ENCODE peak calls at places on chromosomes 16 and 17, in six cellular contexts. L is sigmoid colon, A is body of pancreas, N is HepG2, W is IMR-90, P is ovary. C is an unnamed sample.
A peak's percentile ranks its signal among the peaks of the same experiment; 100 is the strongest.

GRCh38 chr17:8552582-8553320 is 77.8 kb downstream of the MYH10 start:
- DNase-seq in L (no peak), A (no peak), N (no peak), W (peak; percentile 64), P (no peak), C (no peak)

GRCh38 chr16:48609453-48610023 is 442 bp downstream of the N4BP1 start:
- DNase-seq in L (peak; percentile 82), A (peak; percentile 73), N (no peak), W (peak; percentile 54), P (peak; percentile 85), C (peak; percentile 95)

GRCh38 chr17:68035131-68035522 is 408 bp upstream of the KPNA2 start:
- DNase-seq in L (peak; percentile 96), A (peak; percentile 96), N (no peak), W (no peak), P (peak; percentile 92), C (peak; percentile 97)

GRCh38 chr17:82924812-82925211 is 85.0 kb upstream of the ZNF750 start:
- DNase-seq in L (no peak), A (no peak), N (peak; percentile 27), W (no peak), P (no peak), C (peak; percentile 46)

GRCh38 chr17:7612294-7612640 is 2.4 kb downstream of the FXR2 start:
- DNase-seq in L (no peak), A (no peak), N (no peak), W (no peak), P (no peak), C (no peak)

GRCh38 chr16:303760-304505 is 21.0 kb downstream of the PDIA2 start:
- DNase-seq in L (no peak), A (no peak), N (no peak), W (no peak), P (no peak), C (peak; percentile 68)

GRCh38 chr17:73141411-73141810 is 23.4 kb upstream of the SSTR2 start:
- DNase-seq in L (no peak), A (peak; percentile 17), N (no peak), W (no peak), P (no peak), C (no peak)

GRCh38 chr17:51801626-51802025 is 356.9 kb downstream of the CA10 start:
- DNase-seq in L (no peak), A (no peak), N (no peak), W (no peak), P (no peak), C (no peak)

GRCh38 chr16:4384497-4384896 is 12.8 kb downstream of the VASN start:
- DNase-seq in L (no peak), A (no peak), N (no peak), W (peak; percentile 43), P (no peak), C (no peak)

GRCh38 chr16:35188288-35189155 is 1729.1 kb downstream of the TP53TG3F start:
- DNase-seq in L (no peak), A (no peak), N (peak; percentile 12), W (no peak), P (no peak), C (no peak)
- H3K9me3 ChIP-seq in L (no peaks in the 10 kb centered on the region), A (no peaks in the 10 kb centered on the region), N (peaks cover 59% of the 10 kb centered on the region), W (peaks cover 17% of the 10 kb centered on the region), P (no peaks in the 10 kb centered on the region), C (no peaks in the 10 kb centered on the region)

GRCh38 chr17:42023524-42024349 is 3.8 kb downstream of the NKIRAS2 start:
- DNase-seq in L (peak; percentile 72), A (peak; percentile 57), N (no peak), W (no peak), P (peak; percentile 34), C (peak; percentile 82)
- TF ChIP-seq POLR2A in L (no peak), A (no peak), N (no peak), W (no peak), P (no peak), C (no peak)

DNA sequence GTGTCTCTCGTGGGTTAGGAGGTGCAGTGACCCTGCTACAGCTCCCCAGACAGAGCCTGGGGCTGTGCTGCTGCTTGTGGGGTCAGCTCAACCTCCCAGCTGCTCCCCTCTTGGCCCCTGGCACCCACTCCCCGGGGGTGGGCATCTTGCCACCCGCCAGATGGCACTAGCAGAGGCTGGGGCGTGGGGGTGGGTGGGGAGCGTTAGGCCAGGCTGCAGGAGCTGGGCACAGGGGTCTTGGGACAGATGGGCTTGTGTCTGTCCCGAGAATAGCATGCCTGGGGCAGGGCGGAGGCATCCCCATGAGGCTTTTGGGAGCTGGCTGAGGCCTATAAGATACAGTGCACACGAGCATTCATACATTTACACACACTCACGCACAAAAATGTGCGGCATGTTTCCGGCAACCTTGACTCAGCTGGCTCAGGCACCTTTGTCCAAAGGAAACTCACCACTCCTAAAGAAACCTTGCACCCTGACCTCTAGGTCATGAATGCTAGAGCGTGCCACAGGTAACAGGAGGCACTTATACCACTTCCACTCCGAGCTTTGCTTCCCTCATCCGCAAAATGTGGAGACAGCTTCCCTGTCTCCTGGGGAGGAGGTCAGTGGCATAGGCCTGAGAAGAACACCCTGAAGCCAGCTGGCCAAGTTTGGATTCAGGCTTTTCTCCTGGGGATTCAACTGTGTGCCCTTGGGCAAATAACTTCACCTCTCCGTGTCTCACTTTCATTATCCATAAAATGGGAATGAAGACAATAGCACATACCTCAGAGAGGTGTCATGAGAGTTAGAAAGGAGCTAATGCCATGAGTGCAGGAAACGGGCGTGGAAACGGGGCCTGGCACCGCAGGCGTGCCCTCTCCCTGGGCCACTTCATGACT is 78.9 kb upstream of the LHX1 start:
- DNase-seq in L (no peak), A (no peak), N (peak; percentile 41), W (no peak), P (no peak), C (no peak)
- H3K4me1 ChIP-seq in L (no peaks in the 10 kb centered on the region), A (no peaks in the 10 kb centered on the region), N (peaks cover 41% of the 10 kb centered on the region), W (no peaks in the 10 kb centered on the region), P (no peaks in the 10 kb centered on the region), C (no peaks in the 10 kb centered on the region)

GRCh38 chr16:35196313-35196712 is 1736.9 kb downstream of the TP53TG3F start:
- DNase-seq in L (no peak), A (no peak), N (no peak), W (no peak), P (no peak), C (peak; percentile 54)

GRCh38 chr16:35193956-35194355 is 1734.5 kb downstream of the TP53TG3F start:
- DNase-seq in L (no peak), A (no peak), N (no peak), W (no peak), P (no peak), C (no peak)

GRCh38 chr16:35195173-35195863 is 1735.9 kb downstream of the TP53TG3F start:
- DNase-seq in L (no peak), A (no peak), N (no peak), W (no peak), P (no peak), C (no peak)

GRCh38 chr16:35195864-35196216 is 1736.4 kb downstream of the TP53TG3F start:
- DNase-seq in L (no peak), A (no peak), N (no peak), W (no peak), P (no peak), C (peak; percentile 72)

GRCh38 chr16:35194681-35195080 is 1735.3 kb downstream of the TP53TG3F start:
- DNase-seq in L (no peak), A (no peak), N (no peak), W (no peak), P (no peak), C (no peak)
- H3K9me3 ChIP-seq in L (no peaks in the 10 kb centered on the region), A (no peaks in the 10 kb centered on the region), N (peaks cover 59% of the 10 kb centered on the region), W (peaks cover 20% of the 10 kb centered on the region), P (no peaks in the 10 kb centered on the region), C (peaks cover 55% of the 10 kb centered on the region)

DNA sequence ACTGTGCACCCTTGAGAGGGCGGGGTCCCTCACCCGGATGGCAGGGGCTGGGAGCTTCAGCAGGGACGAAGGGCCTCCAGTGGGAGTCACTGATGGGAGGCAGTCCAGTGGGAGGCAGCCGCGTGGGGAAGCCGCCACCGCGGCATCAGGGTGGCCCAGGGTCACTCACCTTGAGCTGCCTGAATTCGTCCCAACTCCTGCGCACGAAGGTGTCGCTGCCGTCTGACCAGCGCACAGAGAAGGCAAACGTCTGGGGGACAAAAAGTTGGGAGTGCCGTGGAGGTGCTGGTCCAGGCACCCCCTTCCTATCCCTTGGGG is 540 bp downstream of the NOXO1 start:
- DNase-seq in L (no peak), A (no peak), N (no peak), W (no peak), P (no peak), C (no peak)
- TF ChIP-seq POLR2A in L (no peak), A (no peak), N (no peak), W (no peak), P (no peak), C (no peak)

GRCh38 chr17:45371414-45372324 is 54.8 kb upstream of the MAP3K14 start:
- DNase-seq in L (peak; percentile 90), A (peak; percentile 83), N (peak; percentile 89), W (peak; percentile 96), P (peak; percentile 88), C (peak; percentile 82)

GRCh38 chr17:45368661-45369060 is 51.8 kb upstream of the MAP3K14 start:
- DNase-seq in L (no peak), A (no peak), N (no peak), W (peak; percentile 92), P (no peak), C (no peak)

GRCh38 chr17:45372325-45372869 is 55.6 kb upstream of the MAP3K14 start:
- DNase-seq in L (peak; percentile 42), A (no peak), N (no peak), W (peak; percentile 20), P (peak; percentile 25), C (no peak)

GRCh38 chr17:45374501-45374900 is 57.7 kb upstream of the MAP3K14 start:
- DNase-seq in L (no peak), A (no peak), N (no peak), W (peak; percentile 29), P (no peak), C (no peak)

GRCh38 chr17:45370949-45371413 is 54.2 kb upstream of the MAP3K14 start:
- DNase-seq in L (peak; percentile 6), A (no peak), N (no peak), W (peak; percentile 50), P (no peak), C (no peak)
- H3K4me1 ChIP-seq in L (peaks cover 22% of the 10 kb centered on the region), A (peaks cover 18% of the 10 kb centered on the region), N (peaks cover 40% of the 10 kb centered on the region), W (peaks cover 37% of the 10 kb centered on the region), P (peaks cover 4% of the 10 kb centered on the region), C (no peaks in the 10 kb centered on the region)

DNA sequence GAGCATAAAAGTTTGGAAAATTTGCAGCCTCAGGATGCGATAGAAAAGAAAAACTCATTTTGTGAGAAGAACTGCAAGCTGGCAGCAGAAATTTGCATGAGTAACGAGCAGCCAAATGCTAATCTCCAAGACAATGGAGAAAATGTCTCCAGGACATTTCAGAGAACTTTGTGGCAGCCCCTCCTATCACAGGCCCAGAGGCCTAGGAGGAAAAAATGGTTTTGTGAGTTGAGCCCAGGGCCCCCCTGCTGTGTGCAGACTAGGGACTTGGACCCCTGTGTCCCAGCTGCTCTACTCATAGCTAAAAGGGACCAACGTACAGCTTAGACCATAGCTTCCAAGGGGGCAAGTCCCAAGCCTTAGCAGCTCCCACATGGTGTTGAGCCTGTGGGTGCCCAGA is 34.3 kb downstream of the APPBP2 start:
- DNase-seq in L (no peak), A (no peak), N (no peak), W (no peak), P (no peak), C (no peak)
- H3K9me3 ChIP-seq in L (no peaks in the 10 kb centered on the region), A (peaks cover 8% of the 10 kb centered on the region), N (peaks cover 18% of the 10 kb centered on the region), W (peaks cover 7% of the 10 kb centered on the region), P (no peaks in the 10 kb centered on the region), C (peaks cover 21% of the 10 kb centered on the region)

GRCh38 chr17:40069751-40070643 is 7.2 kb downstream of the THRA start:
- DNase-seq in L (peak; percentile 87), A (peak; percentile 68), N (no peak), W (peak; percentile 46), P (peak; percentile 57), C (no peak)
- TF ChIP-seq POLR2A in L (no peak), A (peak; percentile 27), N (no peak), W (no peak), P (no peak), C (no peak)

C was measured in spleen.